ENCODE peak calls at places on chromosome 21, in ten cellular contexts. T is small intestine; Q is tibial nerve; E is H1; W is prostate gland; J is right lobe of liver; F is suprapubic skin; S is bronchial epithelial cell; X is naive thymus-derived CD4-positive, alpha-beta T cell; Z is left ventricle myocardium inferior. O is an unnamed sample.

GRCh38 chr21:14401217-14401616 is 18.3 kb upstream of the HSPA13 start:
- DNase-seq in W (no peak), X (no peak), Q (no peak), T (no peak), E (no peak), Z (no peak), J (no peak), S (no peak), F (no peak), O (no peak)

GRCh38 chr21:45409466-45410150 is 4.6 kb downstream of the COL18A1 start:
- DNase-seq in Q (no peak), Z (peak; percentile 67), F (no peak), W (peak; percentile 49), E (no peak), X (no peak), S (peak; percentile 83), T (no peak), J (peak; percentile 83), O (no peak)

GRCh38 chr21:43001316-43001715 is 27.0 kb downstream of the PKNOX1 start:
- DNase-seq in E (no peak), Z (no peak), T (no peak), Q (no peak), S (no peak), W (peak; percentile 44), X (no peak), F (no peak), J (no peak), O (no peak)

GRCh38 chr21:43766734-43767497 is 9.2 kb downstream of the CSTB start:
- DNase-seq in F (no peak), J (no peak), X (no peak), E (no peak), Q (no peak), S (no peak), Z (no peak), T (peak; percentile 36), W (no peak), O (no peak)

GRCh38 chr21:46661211-46661625 is 25.7 kb downstream of the PRMT2 start:
- DNase-seq in S (peak; percentile 21), E (peak; percentile 82), Z (peak; percentile 60), Q (peak; percentile 23), T (peak; percentile 17), J (no peak), F (no peak), X (peak; percentile 38), W (no peak), O (peak; percentile 98)

GRCh38 chr21:45224189-45224938 is 63.3 kb downstream of the POFUT2 start:
- DNase-seq in Z (no peak), J (no peak), W (no peak), S (no peak), X (peak; percentile 13), E (no peak), F (no peak), Q (no peak), T (no peak), O (peak; percentile 70)

GRCh38 chr21:25518491-25518911 is 88.8 kb downstream of the MRPL39 start:
- DNase-seq in Q (no peak), W (no peak), Z (no peak), T (no peak), F (no peak), S (peak; percentile 21), E (peak; percentile 52), X (no peak), J (no peak), O (no peak)

GRCh38 chr21:44702973-44703730 is 6.2 kb downstream of the KRTAP10-12 start:
- DNase-seq in Q (no peak), T (no peak), J (no peak), F (peak; percentile 65), X (no peak), W (no peak), E (no peak), S (no peak), Z (no peak), O (peak; percentile 62)

DNA sequence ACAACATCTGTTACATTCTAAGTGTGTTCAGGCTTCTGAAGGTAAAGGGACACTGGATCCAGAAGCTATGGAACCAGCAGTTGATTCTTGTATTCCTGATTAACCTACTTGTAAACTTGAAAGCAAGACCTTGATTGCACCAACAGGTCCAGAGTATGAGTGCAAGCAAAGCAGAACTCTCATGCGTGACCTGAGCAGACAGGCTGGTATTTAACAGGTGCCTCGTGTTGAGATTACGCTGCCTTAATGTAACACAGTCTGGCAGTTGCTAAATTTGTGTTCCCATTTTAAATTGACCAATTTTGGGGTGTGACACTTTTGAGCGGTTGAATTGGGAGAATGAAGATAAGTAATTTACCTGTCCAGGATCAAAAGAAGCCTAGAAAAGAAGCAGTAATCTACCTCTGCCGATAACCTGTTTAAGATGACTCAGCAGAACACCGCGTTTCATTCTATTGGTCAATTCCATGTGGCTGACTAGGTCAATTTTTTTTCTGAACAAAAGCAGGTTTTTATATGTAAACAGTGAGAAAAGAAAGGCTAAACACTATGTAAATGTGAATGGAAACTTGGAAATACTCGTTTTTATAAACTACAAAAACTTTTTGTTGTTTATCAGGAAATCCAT is 147.6 kb downstream of the DYRK1A start:
- DNase-seq in T (no peak), W (no peak), Z (no peak), F (no peak), Q (no peak), X (no peak), J (no peak), E (no peak), S (peak; percentile 34), O (no peak)
- H3K36me3 ChIP-seq in T (peaks cover 27% of the 10 kb centered on the region), W (peaks cover 9% of the 10 kb centered on the region), Z (peaks cover 55% of the 10 kb centered on the region), F (peaks cover 66% of the 10 kb centered on the region), Q (peaks cover 7% of the 10 kb centered on the region), X (peaks cover 15% of the 10 kb centered on the region), J (peaks cover 40% of the 10 kb centered on the region), E (peaks cover 8% of the 10 kb centered on the region), S (peaks cover 17% of the 10 kb centered on the region), O (peaks cover 10% of the 10 kb centered on the region)

GRCh38 chr21:28090546-28090945 is 902.1 kb downstream of the LTN1 start:
- DNase-seq in Q (no peak), T (no peak), S (no peak), J (no peak), Z (no peak), F (no peak), W (no peak), E (no peak), X (no peak), O (no peak)

GRCh38 chr21:28091500-28091899 is 901.2 kb downstream of the LTN1 start:
- DNase-seq in F (no peak), T (no peak), Z (no peak), W (no peak), E (no peak), Q (no peak), J (no peak), S (no peak), X (no peak), O (no peak)

GRCh38 chr21:28084951-28085350 is 907.7 kb downstream of the LTN1 start:
- DNase-seq in Z (no peak), Q (no peak), J (no peak), T (no peak), X (no peak), E (no peak), F (no peak), W (no peak), S (no peak), O (no peak)

GRCh38 chr21:28086861-28087581 is 905.7 kb downstream of the LTN1 start:
- DNase-seq in Z (no peak), F (no peak), S (no peak), Q (no peak), J (no peak), T (no peak), W (no peak), E (no peak), X (no peak), O (no peak)

DNA sequence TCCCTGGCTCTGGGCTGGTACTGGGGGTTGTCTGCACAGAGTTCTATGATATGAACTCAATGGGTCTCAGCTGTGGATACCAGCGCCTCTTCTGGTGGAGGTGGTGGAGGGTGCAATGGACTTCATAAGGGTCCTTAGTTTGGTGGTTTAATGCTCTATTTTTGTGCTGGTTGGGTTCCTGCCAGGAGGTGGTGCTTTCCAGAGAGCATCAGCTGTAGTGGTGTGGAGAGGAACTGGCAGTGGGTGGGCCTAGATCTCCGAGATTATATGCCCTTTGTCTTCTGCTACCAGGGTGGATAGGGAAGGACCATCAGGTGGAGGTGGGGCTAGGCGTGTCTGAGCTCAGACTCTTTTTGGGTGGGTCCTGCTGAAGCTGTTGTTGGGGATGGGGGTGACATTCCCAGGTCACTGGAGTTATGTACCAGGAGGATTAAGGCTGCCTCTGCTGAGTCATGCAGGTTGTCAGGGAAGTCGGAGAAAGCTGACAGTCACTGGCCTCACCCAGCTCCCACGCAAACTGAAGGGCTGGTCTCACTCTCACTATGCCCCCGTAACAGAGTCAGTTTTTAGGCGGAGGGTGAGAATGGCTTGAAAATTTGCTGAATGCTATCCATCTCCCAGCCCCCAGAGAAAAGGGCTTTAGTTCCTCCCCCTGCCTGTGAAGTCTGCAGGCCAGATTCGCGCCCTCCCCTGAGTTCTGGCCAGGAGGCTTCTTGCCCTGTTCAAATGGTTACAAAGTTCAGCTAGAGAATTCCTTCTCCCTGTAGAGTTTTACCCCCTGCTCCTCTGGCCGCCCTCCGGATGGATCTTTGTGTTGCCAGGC is 902.9 kb downstream of the LTN1 start:
- DNase-seq in S (peak; percentile 4), T (peak; percentile 58), X (no peak), Q (no peak), E (no peak), J (no peak), Z (peak; percentile 45), W (no peak), F (no peak), O (no peak)
- H3K4me3 ChIP-seq in S (no peak overlapping the region), T (peak overlapping the region; percentile 40), X (no peak overlapping the region), Q (no peak overlapping the region), E (no peak overlapping the region), J (no peak overlapping the region), Z (peak overlapping the region; percentile 56), W (no peak overlapping the region), F (no peak overlapping the region), O (no peak overlapping the region)

GRCh38 chr21:38286739-38287426 is 30.1 kb downstream of the KCNJ15 start:
- DNase-seq in X (no peak), W (no peak), F (no peak), Z (no peak), S (no peak), J (no peak), Q (no peak), E (no peak), T (no peak), O (no peak)

GRCh38 chr21:38280446-38280845 is 23.7 kb downstream of the KCNJ15 start:
- DNase-seq in E (no peak), S (no peak), X (no peak), T (no peak), W (no peak), J (no peak), Q (no peak), F (no peak), Z (no peak), O (no peak)

GRCh38 chr21:38284221-38284620 is 27.4 kb downstream of the KCNJ15 start:
- DNase-seq in Z (no peak), S (no peak), E (no peak), X (no peak), Q (no peak), F (no peak), W (no peak), T (no peak), J (no peak), O (no peak)

GRCh38 chr21:38277501-38278111 is 20.8 kb downstream of the KCNJ15 start:
- DNase-seq in J (no peak), S (peak; percentile 100), Z (no peak), X (no peak), E (no peak), Q (peak; percentile 60), F (no peak), T (no peak), W (no peak), O (no peak)

GRCh38 chr21:38282921-38283320 is 26.1 kb downstream of the KCNJ15 start:
- DNase-seq in X (no peak), J (no peak), Z (no peak), E (no peak), F (no peak), Q (no peak), T (no peak), W (no peak), S (no peak), O (no peak)
- H3K36me3 ChIP-seq in X (no peaks in the 10 kb centered on the region), J (no peaks in the 10 kb centered on the region), Z (no peaks in the 10 kb centered on the region), E (no peaks in the 10 kb centered on the region), F (no peaks in the 10 kb centered on the region), Q (no peaks in the 10 kb centered on the region), T (no peaks in the 10 kb centered on the region), W (no peaks in the 10 kb centered on the region), S (peaks cover 2% of the 10 kb centered on the region), O (no peaks in the 10 kb centered on the region)

GRCh38 chr21:41142051-41142795 is 25.7 kb upstream of the BACE2 start:
- DNase-seq in W (peak; percentile 65), J (no peak), F (no peak), Q (peak; percentile 38), E (no peak), S (peak; percentile 82), T (no peak), Z (no peak), X (no peak), O (peak; percentile 65)
- H3K4me3 ChIP-seq in W (no peak overlapping the region), J (no peak overlapping the region), F (no peak overlapping the region), Q (no peak overlapping the region), E (no peak overlapping the region), S (no peak overlapping the region), T (no peak overlapping the region), Z (no peak overlapping the region), X (no peak overlapping the region), O (no peak overlapping the region)